ENCODE peak calls at places on chromosomes 1 and 21, in seven cellular contexts. H, U, A, O, P, I and S are unnamed samples.

GRCh38 chr21:23639726-23640125 is 1967.6 kb downstream of the MRPL39 start:
- DNase-seq in H (no peak), U (no peak), A (no peak), O (no peak), P (no peak), I (no peak), S (no peak)

GRCh38 chr1:53332833-53333232 is 5.0 kb upstream of the LRP8 start:
- DNase-seq in H (no peak), U (no peak), A (peak), O (no peak), P (no peak), I (no peak), S (no peak)

GRCh38 chr1:181149326-181150000 is 61.0 kb downstream of the IER5 start:
- DNase-seq in H (no peak), U (peak), A (no peak), O (no peak), P (peak), I (peak), S (no peak)

GRCh38 chr1:229323205-229323604 is 19.6 kb downstream of the CCSAP start:
- DNase-seq in H (no peak), U (no peak), A (no peak), O (no peak), P (no peak), I (no peak), S (no peak)

GRCh38 chr1:153592706-153593105 is 20.2 kb downstream of the S100A16 start:
- DNase-seq in H (no peak), U (no peak), A (no peak), O (no peak), P (no peak), I (no peak), S (no peak)

GRCh38 chr1:113396585-113396984 is 6.3 kb downstream of the MAGI3 start:
- DNase-seq in H (no peak), U (no peak), A (no peak), O (peak), P (no peak), I (no peak), S (no peak)

GRCh38 chr1:1004780-1005697 is 5.1 kb upstream of the HES4 start:
- DNase-seq in H (no peak), U (no peak), A (peak), O (no peak), P (no peak), I (no peak), S (no peak)

GRCh38 chr1:36778773-36779172 is 255.5 kb downstream of the GRIK3 start:
- DNase-seq in H (no peak), U (no peak), A (no peak), O (no peak), P (no peak), I (no peak), S (peak)

GRCh38 chr1:58457023-58457635 is 89.4 kb downstream of the OMA1 start:
- DNase-seq in H (no peak), U (no peak), A (no peak), O (no peak), P (no peak), I (no peak), S (no peak)

GRCh38 chr1:232543194-232543593 is 86.7 kb downstream of the SIPA1L2 start:
- DNase-seq in H (no peak), U (no peak), A (no peak), O (no peak), P (no peak), I (no peak), S (peak)

GRCh38 chr1:231183875-231184590 is 22.2 kb downstream of the TRIM67 start:
- DNase-seq in H (no peak), U (no peak), A (no peak), O (no peak), P (no peak), I (no peak), S (no peak)

GRCh38 chr1:181100015-181100905 is 11.8 kb downstream of the IER5 start:
- DNase-seq in H (no peak), U (no peak), A (no peak), O (no peak), P (peak), I (no peak), S (no peak)

GRCh38 chr1:156504062-156504813 is 3.7 kb upstream of the MEF2D start:
- DNase-seq in H (no peak), U (peak), A (no peak), O (no peak), P (no peak), I (no peak), S (peak)

GRCh38 chr1:243292117-243292516 is 36.3 kb downstream of the SDCCAG8 start:
- DNase-seq in H (no peak), U (no peak), A (no peak), O (no peak), P (no peak), I (no peak), S (no peak)

GRCh38 chr1:46285730-46286477 is 17.5 kb downstream of the LRRC41 start:
- DNase-seq in H (peak), U (no peak), A (no peak), O (no peak), P (peak), I (peak), S (no peak)

GRCh38 chr1:102178483-102178882 is 181.8 kb upstream of the OLFM3 start:
- DNase-seq in H (no peak), U (no peak), A (no peak), O (no peak), P (no peak), I (no peak), S (no peak)

GRCh38 chr1:3356827-3357457 is 97.5 kb upstream of the ARHGEF16 start:
- DNase-seq in H (no peak), U (no peak), A (no peak), O (no peak), P (no peak), I (no peak), S (no peak)

GRCh38 chr1:62727656-62728396 is 39.6 kb upstream of the DOCK7 start:
- DNase-seq in H (no peak), U (no peak), A (no peak), O (no peak), P (no peak), I (no peak), S (no peak)

GRCh38 chr1:24567792-24568388 is 12.0 kb downstream of the NCMAP start:
- DNase-seq in H (no peak), U (peak), A (no peak), O (no peak), P (no peak), I (no peak), S (no peak)